ENCODE peak calls at places on chromosomes 7 and 10, in four cellular contexts. E, Q, S and N are unnamed samples.

GRCh38 chr7:149081914-149082313 is 8.6 kb downstream of the ZNF786 start:
- DNase-seq in E (no peak), Q (no peak), S (no peak), N (no peak)

GRCh38 chr7:47069385-47070076 is 512.4 kb downstream of the TNS3 start:
- DNase-seq in E (no peak), Q (no peak), S (no peak), N (no peak)

GRCh38 chr10:80153460-80153859 is 20.9 kb downstream of the PLAC9 start:
- DNase-seq in E (no peak), Q (no peak), S (peak), N (no peak)

GRCh38 chr10:78331391-78331922 is 297.8 kb downstream of the RPS24 start:
- DNase-seq in E (no peak), Q (no peak), S (no peak), N (no peak)

GRCh38 chr7:91182819-91183405 is 81.3 kb upstream of the FZD1 start:
- DNase-seq in E (no peak), Q (no peak), S (no peak), N (no peak)

GRCh38 chr10:33927347-33927746 is 592.9 kb upstream of the NRP1 start:
- DNase-seq in E (no peak), Q (no peak), S (no peak), N (no peak)

GRCh38 chr7:111424768-111425167 is 137.5 kb downstream of the IMMP2L start:
- DNase-seq in E (no peak), Q (no peak), S (no peak), N (no peak)

GRCh38 chr7:151876112-151876898 is 610 bp downstream of the PRKAG2 start:
- DNase-seq in E (peak), Q (peak), S (peak), N (peak)

GRCh38 chr7:116087291-116087690 is 56.7 kb upstream of the TFEC start:
- DNase-seq in E (peak), Q (no peak), S (no peak), N (no peak)

GRCh38 chr10:126842836-126843235 is 62.4 kb upstream of the DOCK1 start:
- DNase-seq in E (no peak), Q (no peak), S (no peak), N (no peak)

GRCh38 chr7:129489491-129489890 is 12.8 kb upstream of the SMKR1 start:
- DNase-seq in E (no peak), Q (no peak), S (no peak), N (no peak)

GRCh38 chr7:96747413-96747940 is 37.8 kb upstream of the SEM1 start:
- DNase-seq in E (no peak), Q (no peak), S (no peak), N (no peak)

GRCh38 chr10:112369495-112370423 is 4.2 kb upstream of the ACSL5 start:
- DNase-seq in E (no peak), Q (no peak), S (peak), N (no peak)

GRCh38 chr10:2966134-2966533 is 101.2 kb upstream of the PFKP start:
- DNase-seq in E (no peak), Q (no peak), S (no peak), N (no peak)

GRCh38 chr10:6269953-6270867 is 67.5 kb downstream of the PFKFB3 start:
- DNase-seq in E (peak), Q (peak), S (peak), N (no peak)

GRCh38 chr10:78706986-78707500 is 361.7 kb upstream of the ZMIZ1 start:
- DNase-seq in E (no peak), Q (no peak), S (no peak), N (no peak)

GRCh38 chr10:35783305-35783838 is 141.3 kb upstream of the FZD8 start:
- DNase-seq in E (no peak), Q (no peak), S (no peak), N (no peak)

GRCh38 chr10:44932338-44933116 is 21.4 kb downstream of the TMEM72 start:
- DNase-seq in E (peak), Q (peak), S (peak), N (peak)

GRCh38 chr7:1027285-1028043 is 16.9 kb upstream of the GPR146 start:
- DNase-seq in E (no peak), Q (no peak), S (no peak), N (peak)

GRCh38 chr10:97520978-97521761 is 22.4 kb downstream of the UBTD1 start:
- DNase-seq in E (no peak), Q (no peak), S (no peak), N (no peak)

GRCh38 chr10:132027423-132027983 is 38.2 kb upstream of the JAKMIP3 start:
- DNase-seq in E (no peak), Q (no peak), S (no peak), N (no peak)

GRCh38 chr7:126511046-126511445 is 741.7 kb downstream of the GRM8 start:
- DNase-seq in E (no peak), Q (no peak), S (no peak), N (no peak)